ENCODE peak calls at places on chromosomes 1 and 21, in ten cellular contexts. Z is WTC11; M is stimulated activated CD8-positive, alpha-beta memory T cell treated with anti-CD3 and anti-CD28 coated beads, Interleukin-4, amount 100 ng/mL, for 24 hours; U is AML-193; J is left ventricle myocardium inferior; R is KBM-7; P is CD8-positive, alpha-beta memory T cell; T is neural progenitor cell; Y is H4; W is DMS 273 treated with DMSO at 0.1 percent for 48 hours. F is an unnamed sample.

GRCh38 chr1:162632234-162632666 is at the start of gene DDR2:
- DNase-seq in Z (no peak), M (no peak), U (no peak), J (peak; percentile 58), R (no peak), P (no peak), T (no peak), Y (peak; percentile 87), W (peak; percentile 61), F (no peak)

GRCh38 chr1:203663820-203664219 is 37.2 kb downstream of the ATP2B4 start:
- DNase-seq in Z (no peak), M (no peak), U (no peak), J (no peak), R (no peak), P (no peak), T (no peak), Y (no peak), W (no peak), F (no peak)

GRCh38 chr21:37365657-37366487 is 701 bp upstream of the DYRK1A start:
- DNase-seq in Z (peak; percentile 76), M (peak; percentile 31), U (no peak), J (peak; percentile 76), R (peak; percentile 71), P (peak; percentile 72), T (peak; percentile 91), Y (peak; percentile 35), W (no peak), F (no peak)

GRCh38 chr1:154725841-154726240 is 117.9 kb upstream of the ADAR start:
- DNase-seq in Z (no peak), M (no peak), U (no peak), J (no peak), R (no peak), P (no peak), T (no peak), Y (no peak), W (no peak), F (no peak)

GRCh38 chr1:167698313-167698712 is 23.5 kb upstream of the MPZL1 start:
- DNase-seq in Z (no peak), M (no peak), U (no peak), J (no peak), R (no peak), P (no peak), T (no peak), Y (no peak), W (no peak), F (no peak)

GRCh38 chr1:202710070-202711025 is at the start of gene SYT2:
- DNase-seq in Z (peak; percentile 78), M (no peak), U (no peak), J (peak; percentile 20), R (no peak), P (no peak), T (peak; percentile 82), Y (no peak), W (no peak), F (no peak)

GRCh38 chr1:59768752-59769411 is 45.9 kb upstream of the HOOK1 start:
- DNase-seq in Z (no peak), M (no peak), U (no peak), J (no peak), R (no peak), P (no peak), T (no peak), Y (no peak), W (no peak), F (no peak)

GRCh38 chr21:44752701-44753235 is 41.4 kb upstream of the TSPEAR start:
- DNase-seq in Z (peak; percentile 5), M (no peak), U (no peak), J (no peak), R (no peak), P (no peak), T (no peak), Y (no peak), W (no peak), F (no peak)

GRCh38 chr1:109113787-109114568 is at the start of gene ELAPOR1:
- DNase-seq in Z (peak; percentile 63), M (peak; percentile 70), U (no peak), J (peak; percentile 33), R (no peak), P (peak; percentile 91), T (peak; percentile 71), Y (no peak), W (peak; percentile 14), F (peak; percentile 36)

GRCh38 chr1:51649593-51650091 is 32.8 kb downstream of the OSBPL9 start:
- DNase-seq in Z (no peak), M (no peak), U (no peak), J (no peak), R (no peak), P (no peak), T (no peak), Y (no peak), W (no peak), F (no peak)

F was measured in GM12892.